ENCODE peak calls at places on chromosomes 16 and 17, in nine cellular contexts. H, C, G, V, J, Q, S, U and I are unnamed samples.

GRCh38 chr17:73311428-73311780 is 397 bp downstream of the CDC42EP4 start:
- DNase-seq in J (no peak), U (no peak), V (no peak), S (no peak), G (no peak), C (no peak), Q (no peak), H (peak; percentile 50), I (no peak)

GRCh38 chr16:85733839-85734170 is 17.1 kb downstream of the C16orf74 start:
- DNase-seq in J (no peak), H (no peak), S (no peak), V (no peak), C (no peak), Q (no peak), U (peak; percentile 93), G (no peak), I (no peak)

GRCh38 chr16:51982715-51983680 is 563.9 kb downstream of the TOX3 start:
- DNase-seq in J (peak; percentile 72), U (peak; percentile 84), V (peak; percentile 78), C (peak; percentile 86), Q (peak; percentile 79), G (no peak), H (no peak), S (peak; percentile 71), I (no peak)

GRCh38 chr16:48432136-48432535 is 46.9 kb upstream of the SIAH1 start:
- DNase-seq in C (no peak), G (no peak), H (peak; percentile 48), S (no peak), V (no peak), J (no peak), U (no peak), Q (no peak), I (no peak)

GRCh38 chr16:60932600-60932999 is 1103.6 kb downstream of the CDH8 start:
- DNase-seq in V (no peak), U (no peak), S (no peak), J (no peak), G (no peak), Q (no peak), C (no peak), H (no peak), I (no peak)

GRCh38 chr17:40113961-40114272 is 7.9 kb upstream of the MSL1 start:
- DNase-seq in J (no peak), U (no peak), V (peak; percentile 56), C (no peak), S (peak; percentile 60), H (no peak), G (no peak), Q (no peak), I (no peak)

GRCh38 chr17:9899280-9900018 is 5.6 kb downstream of the RCVRN start:
- DNase-seq in C (no peak), J (no peak), V (no peak), U (no peak), H (no peak), Q (peak; percentile 63), G (peak; percentile 66), S (no peak), I (no peak)

GRCh38 chr17:19271751-19272357 is 34.7 kb downstream of the EPN2 start:
- DNase-seq in Q (peak; percentile 31), S (peak; percentile 61), V (peak; percentile 61), H (no peak), J (no peak), U (no peak), C (peak; percentile 32), G (no peak), I (no peak)

GRCh38 chr16:3690991-3691720 is 26.2 kb downstream of the TRAP1 start:
- DNase-seq in H (no peak), C (no peak), Q (peak; percentile 64), S (peak; percentile 72), J (no peak), G (peak; percentile 79), U (no peak), V (no peak), I (no peak)

GRCh38 chr17:6686026-6686425 is 27.1 kb downstream of the SLC13A5 start:
- DNase-seq in V (no peak), Q (no peak), H (no peak), U (no peak), J (no peak), G (no peak), C (no peak), S (no peak), I (no peak)

GRCh38 chr17:51000835-51001638 is 119.6 kb downstream of the SPAG9 start:
- DNase-seq in H (peak; percentile 43), C (peak; percentile 90), S (peak; percentile 77), J (peak; percentile 41), U (peak; percentile 70), G (no peak), V (peak; percentile 78), Q (peak; percentile 78), I (no peak)

GRCh38 chr17:63550816-63551639 is 751 bp downstream of the DCAF7 start:
- DNase-seq in C (peak; percentile 16), J (no peak), H (no peak), Q (peak; percentile 31), V (peak; percentile 29), S (peak; percentile 7), U (peak; percentile 74), G (no peak), I (no peak)

GRCh38 chr17:760371-760770 is 8.3 kb upstream of the GEMIN4 start:
- DNase-seq in Q (no peak), U (no peak), J (no peak), H (no peak), G (no peak), C (no peak), V (no peak), S (no peak), I (no peak)

GRCh38 chr17:69390735-69391501 is 23.6 kb upstream of the MAP2K6 start:
- DNase-seq in J (no peak), Q (no peak), G (no peak), V (no peak), S (no peak), C (no peak), U (no peak), H (no peak), I (no peak)

GRCh38 chr16:2482181-2483107 is 7.5 kb downstream of the TBC1D24 start:
- DNase-seq in Q (peak; percentile 59), J (no peak), S (peak; percentile 82), U (no peak), G (no peak), V (peak; percentile 71), H (no peak), C (peak; percentile 64), I (no peak)

GRCh38 chr17:82595893-82596292 is 52.4 kb downstream of the WDR45B start:
- DNase-seq in G (no peak), V (no peak), U (no peak), C (no peak), H (no peak), Q (no peak), J (no peak), S (no peak), I (peak; percentile 36)

GRCh38 chr16:80816372-80816771 is 12.0 kb upstream of the CDYL2 start:
- DNase-seq in G (no peak), Q (no peak), U (no peak), C (no peak), S (no peak), V (no peak), H (no peak), J (no peak), I (no peak)

GRCh38 chr16:30888856-30889499 is 4.9 kb downstream of the BCL7C start:
- DNase-seq in U (no peak), H (no peak), V (no peak), Q (no peak), C (no peak), J (no peak), G (no peak), S (no peak), I (no peak)

GRCh38 chr17:7997186-7997585 is 5.2 kb upstream of the GUCY2D start:
- DNase-seq in S (peak; percentile 22), H (no peak), C (peak; percentile 50), V (peak; percentile 36), U (peak; percentile 62), Q (no peak), J (peak; percentile 44), G (no peak), I (no peak)
- TF ChIP-seq CTCF in S (peak; percentile 47), H (no peak), C (peak; percentile 46), V (peak; percentile 56), U (peak; percentile 62), Q (peak; percentile 39), J (no peak), G (no peak), I (no peak)

DNA sequence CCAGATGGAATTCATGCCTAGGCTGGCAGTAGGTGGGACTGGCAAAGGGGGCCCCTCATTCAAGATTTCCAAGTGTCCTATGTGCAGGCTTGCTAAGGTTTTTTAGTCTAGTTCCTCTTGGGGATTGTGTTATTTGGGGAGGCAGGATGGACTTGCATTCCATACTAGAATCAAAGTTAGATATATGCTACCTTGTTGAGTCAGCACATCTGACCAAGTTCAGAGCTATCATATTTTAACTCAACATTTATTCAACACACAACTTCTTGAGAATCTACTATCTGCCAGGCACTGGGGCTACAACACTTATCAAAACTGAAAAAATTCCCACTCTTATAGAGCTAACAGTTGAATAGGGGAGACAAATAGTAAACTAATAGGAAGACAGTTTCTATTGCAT is 6.7 kb downstream of the GP2 start:
- DNase-seq in J (no peak), G (no peak), S (no peak), U (no peak), H (no peak), C (no peak), Q (no peak), V (no peak), I (no peak)
- TF ChIP-seq CTCF in J (no peak), G (no peak), S (no peak), U (no peak), H (no peak), C (no peak), Q (no peak), V (no peak), I (no peak)

GRCh38 chr17:48153711-48154642 is 46.4 kb downstream of the SNX11 start:
- DNase-seq in S (peak; percentile 53), J (peak; percentile 66), U (peak; percentile 72), Q (peak; percentile 47), V (peak; percentile 54), G (no peak), C (peak; percentile 67), H (no peak), I (no peak)
- TF ChIP-seq CTCF in S (peak; percentile 60), J (peak; percentile 76), U (peak; percentile 68), Q (peak; percentile 49), V (peak; percentile 55), G (no peak), C (peak; percentile 60), H (no peak), I (no peak)

GRCh38 chr17:57441270-57441600 is 184.9 kb downstream of the MSI2 start:
- DNase-seq in V (no peak), C (no peak), H (no peak), G (no peak), S (no peak), Q (no peak), U (no peak), J (no peak), I (no peak)

GRCh38 chr17:57438031-57438731 is 181.9 kb downstream of the MSI2 start:
- DNase-seq in Q (no peak), S (no peak), H (no peak), U (no peak), V (no peak), G (no peak), J (no peak), C (no peak), I (no peak)

GRCh38 chr17:57442401-57442823 is 186.1 kb downstream of the MSI2 start:
- DNase-seq in C (no peak), J (no peak), H (no peak), S (no peak), V (peak; percentile 91), G (no peak), U (no peak), Q (peak; percentile 29), I (no peak)

GRCh38 chr17:57442914-57443571 is 186.7 kb downstream of the MSI2 start:
- DNase-seq in U (no peak), S (peak; percentile 26), C (no peak), V (no peak), G (no peak), H (peak; percentile 53), J (peak; percentile 22), Q (no peak), I (no peak)

GRCh38 chr17:57440522-57441269 is 184.4 kb downstream of the MSI2 start:
- DNase-seq in H (no peak), C (peak; percentile 70), G (peak; percentile 68), V (peak; percentile 88), Q (peak; percentile 91), J (peak; percentile 71), U (peak; percentile 81), S (peak; percentile 47), I (peak; percentile 20)
- TF ChIP-seq CTCF in H (peak; percentile 13), C (no peak), G (no peak), V (peak; percentile 46), Q (peak; percentile 35), J (peak; percentile 30), U (peak; percentile 68), S (no peak), I (no peak)